ENCODE peak calls at places on chromosome 1, in six cellular contexts. H is GM23248, M is left ventricle myocardium inferior, R is transverse colon, L is heart right ventricle, I is psoas muscle. D is an unnamed sample.

GRCh38 chr1:45802343-45803298 is 791 bp upstream of the MAST2 start:
- DNase-seq in H (peak; percentile 99), L (peak; percentile 71), R (peak; percentile 67), I (peak; percentile 84), M (peak; percentile 68), D (peak; percentile 92)

GRCh38 chr1:54564312-54565112 is 16.5 kb downstream of the ACOT11 start:
- DNase-seq in M (no peak), I (no peak), H (no peak), L (no peak), R (peak; percentile 95), D (peak; percentile 56)

GRCh38 chr1:7783826-7784491 is at the start of gene PER3:
- DNase-seq in L (peak; percentile 96), M (peak; percentile 98), H (peak; percentile 98), R (peak; percentile 97), I (peak; percentile 99), D (peak; percentile 98)

GRCh38 chr1:110927484-110928075 is 36.1 kb downstream of the LRIF1 start:
- DNase-seq in M (no peak), H (no peak), I (no peak), L (no peak), R (no peak), D (no peak)

GRCh38 chr1:148317288-148317985 is 165.4 kb upstream of the NBPF11 start:
- DNase-seq in I (no peak), M (no peak), H (no peak), L (no peak), R (no peak), D (no peak)

GRCh38 chr1:24904731-24905354 is 25.2 kb downstream of the RUNX3 start:
- DNase-seq in L (no peak), I (no peak), H (no peak), M (no peak), R (peak; percentile 5), D (peak; percentile 29)

GRCh38 chr1:89615676-89616598 is 17.0 kb upstream of the LRRC8C start:
- DNase-seq in I (no peak), M (no peak), L (no peak), R (peak; percentile 30), H (peak; percentile 17), D (no peak)

GRCh38 chr1:93033029-93033428 is 46.1 kb upstream of the MTF2 start:
- DNase-seq in M (no peak), R (no peak), I (no peak), L (no peak), H (no peak), D (no peak)

GRCh38 chr1:16067127-16067768 is 6.2 kb downstream of the FAM131C start:
- DNase-seq in L (no peak), M (peak; percentile 49), I (no peak), H (no peak), R (peak; percentile 49), D (no peak)

GRCh38 chr1:30888391-30888790 is 20.2 kb downstream of the SDC3 start:
- DNase-seq in H (peak; percentile 83), I (no peak), M (peak; percentile 71), R (peak; percentile 64), L (peak; percentile 75), D (peak; percentile 91)

GRCh38 chr1:42684139-42684538 is 1.9 kb downstream of the YBX1 start:
- DNase-seq in M (no peak), I (no peak), L (no peak), R (no peak), H (peak; percentile 18), D (no peak)

GRCh38 chr1:246280551-246280950 is 226.5 kb downstream of the SMYD3 start:
- DNase-seq in I (no peak), L (no peak), H (peak; percentile 31), M (no peak), R (no peak), D (no peak)

GRCh38 chr1:156892190-156893047 is 1.1 kb upstream of the PEAR1 start:
- DNase-seq in L (peak; percentile 94), M (peak; percentile 94), H (peak; percentile 94), R (peak; percentile 92), I (peak; percentile 93), D (peak; percentile 94)

GRCh38 chr1:68542586-68542985 is 45.7 kb upstream of the DEPDC1 start:
- DNase-seq in R (no peak), M (no peak), I (no peak), L (no peak), H (peak; percentile 10), D (no peak)

GRCh38 chr1:39653546-39654031 is 14.1 kb upstream of the HEYL start:
- DNase-seq in H (peak; percentile 83), I (peak; percentile 85), M (peak; percentile 80), R (peak; percentile 78), L (peak; percentile 82), D (peak; percentile 85)

DNA sequence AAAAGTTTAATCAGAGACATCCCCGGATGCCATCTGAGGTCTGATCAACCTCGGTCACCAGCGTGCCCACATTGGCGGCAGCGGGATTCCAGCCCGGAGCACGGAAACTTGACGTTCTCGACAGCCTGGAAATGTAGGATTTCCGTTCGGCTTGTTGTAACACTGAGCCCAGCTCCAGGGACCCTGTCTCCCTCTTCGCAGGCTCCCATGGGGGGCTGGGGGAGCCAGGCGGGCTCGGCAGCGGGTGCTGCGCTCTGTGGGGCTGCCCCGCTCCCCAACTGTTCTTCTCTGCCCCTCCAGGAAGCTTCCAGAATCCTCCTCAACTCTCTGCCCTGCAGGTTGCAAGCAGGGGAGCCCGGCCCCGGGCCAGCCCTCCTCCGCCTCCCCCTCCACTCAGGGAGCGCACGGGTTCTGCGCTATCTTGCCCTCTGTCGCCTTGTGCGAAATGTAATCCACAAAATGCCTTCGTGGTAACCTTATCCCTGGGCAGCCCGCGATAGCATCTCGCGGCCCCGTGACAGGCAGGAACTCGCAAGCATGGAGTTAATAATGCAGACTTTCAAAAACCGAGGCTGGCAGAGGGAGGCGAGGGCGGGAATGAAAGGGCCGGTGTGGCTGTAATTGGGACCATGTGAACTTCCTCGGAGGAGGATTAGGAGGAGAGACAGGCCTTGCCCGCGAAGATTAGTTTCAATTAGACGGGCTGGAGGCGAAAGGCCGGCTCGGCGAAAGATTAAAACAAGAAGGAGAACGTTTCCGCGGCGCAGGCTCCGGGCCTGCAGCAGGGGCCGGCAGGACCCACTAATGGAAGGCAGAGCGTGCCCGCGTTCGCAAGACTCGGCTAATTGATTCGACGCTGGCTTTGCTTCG is 53.9 kb upstream of the TTC34 start:
- DNase-seq in I (no peak), H (no peak), M (no peak), R (no peak), L (no peak), D (peak; percentile 60)
- H3K27me3 ChIP-seq in I (peaks cover 39% of the 10 kb centered on the region), H (no peaks in the 10 kb centered on the region), M (peaks cover 77% of the 10 kb centered on the region), R (peaks cover 12% of the 10 kb centered on the region), L (peaks cover 6% of the 10 kb centered on the region), D (no peaks in the 10 kb centered on the region)

GRCh38 chr1:9653783-9654517 is 2.4 kb downstream of the PIK3CD start:
- DNase-seq in M (no peak), H (no peak), L (no peak), I (no peak), R (no peak), D (no peak)
- H3K27ac ChIP-seq in M (no peak overlapping the region), H (no peak overlapping the region), L (no peak overlapping the region), I (no peak overlapping the region), R (peak overlapping the region; percentile 79), D (no peak overlapping the region)

DNA sequence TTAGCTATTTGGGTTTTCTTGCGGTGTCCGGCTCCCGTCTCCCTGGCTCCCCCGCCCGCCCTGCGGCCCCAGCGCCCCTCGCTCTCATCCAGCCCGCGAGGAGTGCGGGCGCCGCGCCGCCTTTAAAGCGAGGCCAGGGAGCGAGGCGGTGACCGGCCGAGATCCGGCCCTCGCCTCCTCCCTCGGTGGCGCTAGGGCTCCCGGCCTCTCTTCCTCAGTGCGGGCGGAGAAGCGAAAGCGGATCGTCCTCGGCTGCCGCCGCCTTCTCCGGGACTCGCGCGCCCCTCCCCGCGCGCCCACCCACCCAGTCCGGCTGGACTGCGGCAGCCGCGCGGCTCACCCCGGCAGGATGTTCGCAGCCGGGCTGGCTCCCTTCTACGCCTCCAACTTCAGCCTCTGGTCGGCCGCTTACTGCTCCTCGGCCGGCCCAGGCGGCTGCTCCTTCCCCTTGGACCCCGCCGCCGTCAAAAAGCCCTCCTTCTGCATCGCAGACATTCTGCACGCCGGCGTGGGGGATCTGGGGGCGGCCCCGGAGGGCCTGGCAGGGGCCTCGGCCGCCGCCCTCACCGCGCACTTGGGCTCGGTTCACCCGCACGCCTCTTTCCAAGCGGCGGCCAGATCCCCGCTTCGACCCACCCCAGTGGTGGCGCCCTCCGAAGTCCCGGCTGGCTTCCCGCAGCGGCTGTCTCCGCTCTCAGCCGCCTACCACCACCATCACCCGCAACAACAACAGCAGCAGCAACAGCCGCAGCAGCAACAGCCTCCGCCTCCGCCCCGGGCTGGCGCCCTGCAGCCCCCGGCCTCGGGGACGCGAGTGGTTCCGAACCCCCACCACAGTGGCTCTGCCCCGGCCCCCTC is 495 bp downstream of the HLX start:
- DNase-seq in H (peak; percentile 85), M (peak; percentile 64), R (peak; percentile 41), L (peak; percentile 43), I (peak; percentile 75), D (peak; percentile 78)
- H3K27me3 ChIP-seq in H (no peaks in the 10 kb centered on the region), M (peaks cover 25% of the 10 kb centered on the region), R (peaks cover 79% of the 10 kb centered on the region), L (peaks cover 6% of the 10 kb centered on the region), I (no peaks in the 10 kb centered on the region), D (no peaks in the 10 kb centered on the region)

DNA sequence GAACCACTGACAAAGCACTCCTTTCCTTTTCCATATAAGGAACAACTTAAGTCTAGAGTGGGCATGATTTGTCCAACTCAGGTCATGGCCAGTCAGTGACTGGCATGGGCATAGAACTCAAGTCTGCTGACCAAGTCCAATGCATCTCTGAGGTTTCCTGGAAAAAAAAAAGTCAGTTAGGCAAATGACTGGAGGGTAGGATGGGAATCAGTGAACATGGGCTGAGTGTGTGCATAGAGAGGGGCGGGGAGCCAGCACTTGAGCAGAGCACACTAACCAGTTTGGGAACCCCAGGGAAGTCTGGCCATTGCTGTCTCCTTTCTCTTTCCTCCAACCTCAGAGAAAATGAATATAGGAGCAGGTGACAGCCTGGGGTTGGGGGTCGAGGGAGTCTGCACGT is 53.6 kb upstream of the FMOD start:
- DNase-seq in R (no peak), M (no peak), H (no peak), I (no peak), L (no peak), D (no peak)
- H3K27ac ChIP-seq in R (no peak overlapping the region), M (peak overlapping the region; percentile 81), H (no peak overlapping the region), I (no peak overlapping the region), L (peak overlapping the region; percentile 19), D (peak overlapping the region; percentile 2)

GRCh38 chr1:203523667-203524066 is 29.7 kb downstream of the OPTC start:
- DNase-seq in M (no peak), I (no peak), L (no peak), H (no peak), R (no peak), D (no peak)
- H3K27me3 ChIP-seq in M (no peaks in the 10 kb centered on the region), I (no peaks in the 10 kb centered on the region), L (no peaks in the 10 kb centered on the region), H (no peaks in the 10 kb centered on the region), R (no peaks in the 10 kb centered on the region), D (no peaks in the 10 kb centered on the region)

DNA sequence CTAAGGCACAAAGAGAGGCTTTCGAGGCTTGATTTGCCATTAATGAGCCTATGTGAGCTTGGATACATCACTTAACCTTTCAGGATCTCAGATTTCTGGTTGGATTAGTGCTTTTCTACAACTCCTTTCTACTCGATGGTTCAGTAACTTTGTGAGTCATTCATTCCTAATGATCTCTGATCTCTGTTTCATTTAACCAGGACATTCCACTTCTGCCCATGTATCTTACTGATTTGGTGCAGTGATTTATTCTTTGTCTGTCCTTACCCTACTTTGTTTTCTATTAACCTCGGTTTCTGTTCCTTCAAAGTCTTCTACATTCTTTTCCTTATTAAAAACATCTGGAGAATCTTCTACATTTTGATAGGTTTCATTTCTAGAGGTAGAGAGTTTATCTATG is 94.6 kb upstream of the ZBTB18 start:
- DNase-seq in H (peak; percentile 30), M (no peak), I (no peak), L (no peak), R (no peak), D (no peak)
- H3K27ac ChIP-seq in H (no peak overlapping the region), M (no peak overlapping the region), I (no peak overlapping the region), L (no peak overlapping the region), R (no peak overlapping the region), D (no peak overlapping the region)

GRCh38 chr1:50430010-50430405 is 6.8 kb upstream of the DMRTA2 start:
- DNase-seq in M (no peak), I (no peak), H (no peak), R (no peak), L (no peak), D (no peak)
- H3K27me3 ChIP-seq in M (peaks cover 76% of the 10 kb centered on the region), I (peaks cover 71% of the 10 kb centered on the region), H (peaks cover 77% of the 10 kb centered on the region), R (peaks cover 81% of the 10 kb centered on the region), L (peaks cover 84% of the 10 kb centered on the region), D (no peaks in the 10 kb centered on the region)

D was measured in aorta.